ENCODE peak calls at places on chromosome 17, in four cellular contexts. M, J, H and E are unnamed samples.

GRCh38 chr17:17515921-17516295 is 19.7 kb upstream of the RASD1 start:
- DNase-seq in M (no peak), H (no peak), J (peak; percentile 41), E (no peak)

GRCh38 chr17:6558932-6559752 is 2.8 kb upstream of the PITPNM3 start:
- DNase-seq in J (no peak), H (no peak), M (no peak), E (no peak)

GRCh38 chr17:19738073-19738449 is 10.0 kb downstream of the ALDH3A1 start:
- DNase-seq in M (no peak), J (no peak), H (no peak), E (no peak)

GRCh38 chr17:3657588-3657869 is 10.8 kb downstream of the TAX1BP3 start:
- DNase-seq in J (no peak), H (no peak), M (no peak), E (no peak)

GRCh38 chr17:32596666-32597065 is 109.9 kb downstream of the CDK5R1 start:
- DNase-seq in M (no peak), J (no peak), H (no peak), E (no peak)

GRCh38 chr17:73974536-73974935 is 228.9 kb upstream of the RPL38 start:
- DNase-seq in H (no peak), M (no peak), J (no peak), E (no peak)

GRCh38 chr17:1019451-1019850 is 22.5 kb downstream of the TIMM22 start:
- DNase-seq in J (no peak), H (peak; percentile 86), M (no peak), E (no peak)

GRCh38 chr17:17663160-17664072 is 17.8 kb upstream of the RAI1 start:
- DNase-seq in M (no peak), H (no peak), J (peak; percentile 93), E (peak; percentile 82)

GRCh38 chr17:65455972-65456343 is 105.5 kb downstream of the AXIN2 start:
- DNase-seq in M (no peak), H (no peak), J (peak; percentile 8), E (no peak)